ENCODE peak calls at places on chromosomes 3 and 15, in ten cellular contexts. K is pancreas, N is esophagus muscularis mucosa, A is kidney epithelial cell, R is spleen, U is lung, V is fibroblast of lung, W is RWPE2, Z is adrenal gland, L is AG04449. G is an unnamed sample.

GRCh38 chr15:85763157-85763556 is 31.6 kb downstream of the KLHL25 start:
- DNase-seq in K (no peak), L (no peak), V (no peak), U (no peak), Z (no peak), W (no peak), A (no peak), N (no peak), R (no peak), G (no peak)

GRCh38 chr3:45962033-45962432 is 18.8 kb downstream of the CXCR6 start:
- DNase-seq in Z (no peak), L (no peak), W (no peak), V (no peak), U (no peak), A (no peak), N (no peak), R (peak), K (no peak), G (no peak)

GRCh38 chr15:56208641-56209155 is 35.0 kb downstream of the RFX7 start:
- DNase-seq in N (no peak), V (peak), A (no peak), W (no peak), U (no peak), L (no peak), Z (no peak), R (no peak), K (no peak), G (no peak)

GRCh38 chr3:112101946-112102345 is 15.8 kb downstream of the C3orf52 start:
- DNase-seq in L (peak), Z (no peak), W (no peak), N (no peak), A (peak), R (no peak), U (no peak), V (peak), K (no peak), G (no peak)

GRCh38 chr3:150384517-150385212 is 23.4 kb upstream of the TSC22D2 start:
- DNase-seq in V (peak), L (no peak), U (peak), A (peak), N (no peak), Z (peak), K (no peak), W (no peak), R (peak), G (no peak)

GRCh38 chr3:60917136-60917535 is 334.1 kb downstream of the FHIT start:
- DNase-seq in K (peak), V (no peak), N (no peak), W (no peak), U (no peak), R (no peak), A (no peak), Z (peak), L (no peak), G (no peak)

GRCh38 chr15:61036121-61036520 is 193.0 kb downstream of the RORA start:
- DNase-seq in L (no peak), A (no peak), W (no peak), U (no peak), Z (no peak), V (no peak), K (no peak), N (no peak), R (no peak), G (no peak)

GRCh38 chr3:150005243-150006102 is 34.8 kb upstream of the PFN2 start:
- DNase-seq in R (no peak), V (peak), A (peak), U (no peak), K (no peak), L (no peak), W (no peak), Z (no peak), N (no peak), G (no peak)

GRCh38 chr15:44736261-44736765 is at the start of gene TRIM69:
- DNase-seq in U (no peak), K (no peak), L (no peak), V (no peak), R (no peak), Z (no peak), W (no peak), N (no peak), A (no peak), G (no peak)

GRCh38 chr3:77323616-77324015 is 283.7 kb downstream of the ROBO2 start:
- DNase-seq in N (no peak), R (no peak), Z (no peak), A (no peak), U (no peak), W (no peak), L (no peak), K (no peak), V (no peak), G (no peak)

GRCh38 chr3:160756907-160757623 is 1.0 kb downstream of the PPM1L start:
- DNase-seq in W (no peak), A (no peak), L (no peak), R (peak), N (no peak), V (no peak), U (no peak), K (peak), Z (peak), G (no peak)

GRCh38 chr3:175916151-175916946 is 1057.2 kb downstream of the NAALADL2 start:
- DNase-seq in W (no peak), N (no peak), A (no peak), R (no peak), K (no peak), U (no peak), Z (no peak), L (no peak), V (no peak), G (no peak)

GRCh38 chr15:77533530-77533929 is 99.2 kb downstream of the LINGO1 start:
- DNase-seq in N (no peak), R (no peak), Z (no peak), W (peak), A (no peak), V (no peak), L (no peak), K (peak), U (no peak), G (no peak)

GRCh38 chr15:69311319-69311721 is 12.6 kb downstream of the PAQR5 start:
- DNase-seq in Z (peak), W (peak), L (no peak), R (no peak), A (no peak), V (peak), U (no peak), N (no peak), K (no peak), G (no peak)

GRCh38 chr15:78763796-78764241 is 47.4 kb downstream of the ADAMTS7 start:
- DNase-seq in K (peak), L (no peak), W (peak), A (no peak), V (no peak), U (no peak), R (peak), N (no peak), Z (no peak), G (no peak)

GRCh38 chr3:12898980-12899755 is 57.8 kb upstream of the RPL32 start:
- DNase-seq in Z (no peak), U (no peak), R (peak), K (no peak), N (no peak), W (no peak), V (no peak), A (no peak), L (no peak), G (no peak)

GRCh38 chr15:78427985-78428384 is 10.0 kb upstream of the IREB2 start:
- DNase-seq in N (no peak), U (no peak), L (no peak), V (no peak), K (no peak), A (no peak), W (peak), R (no peak), Z (no peak), G (no peak)

GRCh38 chr3:141656771-141657170 is 81.3 kb upstream of the RNF7 start:
- DNase-seq in A (no peak), V (peak), R (no peak), N (peak), W (no peak), U (no peak), Z (no peak), K (no peak), L (peak), G (no peak)

GRCh38 chr3:45110185-45110833 is 35.9 kb downstream of the CDCP1 start:
- DNase-seq in V (no peak), W (no peak), A (no peak), N (no peak), U (no peak), Z (no peak), K (no peak), R (peak), L (no peak), G (no peak)

GRCh38 chr3:25783661-25784512 is 644 bp upstream of the NGLY1 start:
- DNase-seq in Z (peak), K (no peak), V (peak), U (peak), R (peak), W (peak), L (no peak), A (no peak), N (no peak), G (no peak)

GRCh38 chr3:177249203-177249602 is 51.9 kb upstream of the TBL1XR1 start:
- DNase-seq in W (no peak), R (no peak), V (no peak), U (no peak), N (peak), L (no peak), Z (no peak), A (no peak), K (no peak), G (peak)

GRCh38 chr3:16103472-16103871 is 71.0 kb upstream of the GALNT15 start:
- DNase-seq in W (no peak), Z (no peak), R (no peak), L (peak), K (no peak), V (peak), A (no peak), U (no peak), N (no peak), G (no peak)

GRCh38 chr3:136612512-136612911 is 139.7 kb downstream of the STAG1 start:
- DNase-seq in N (no peak), A (peak), K (no peak), V (peak), U (no peak), W (no peak), L (no peak), R (no peak), Z (no peak), G (no peak)

GRCh38 chr3:124883191-124883747 is 3.9 kb downstream of the ITGB5 start:
- DNase-seq in V (no peak), W (no peak), R (no peak), N (no peak), A (no peak), Z (no peak), K (no peak), L (no peak), U (no peak), G (no peak)

GRCh38 chr15:69117431-69117841 is 43.0 kb upstream of the GLCE start:
- DNase-seq in R (no peak), N (no peak), V (no peak), K (no peak), U (no peak), W (no peak), A (no peak), Z (no peak), L (no peak), G (no peak)

GRCh38 chr3:36447063-36447462 is 66.8 kb downstream of the STAC start:
- DNase-seq in V (no peak), A (no peak), Z (no peak), L (no peak), K (no peak), U (no peak), W (no peak), R (no peak), N (no peak), G (no peak)

GRCh38 chr3:159257954-159258353 is 456.1 kb downstream of the MFSD1 start:
- DNase-seq in L (no peak), V (no peak), W (no peak), K (no peak), U (no peak), N (no peak), A (no peak), R (no peak), Z (no peak), G (no peak)

GRCh38 chr3:159265705-159266104 is 463.9 kb downstream of the MFSD1 start:
- DNase-seq in A (no peak), R (no peak), K (no peak), W (no peak), U (no peak), Z (no peak), V (peak), N (no peak), L (no peak), G (no peak)

GRCh38 chr3:159263750-159264561 is 462.1 kb downstream of the MFSD1 start:
- DNase-seq in U (no peak), Z (peak), N (no peak), R (no peak), V (peak), A (no peak), K (no peak), L (no peak), W (no peak), G (no peak)

GRCh38 chr3:159260049-159260662 is 458.3 kb downstream of the MFSD1 start:
- DNase-seq in U (peak), V (peak), N (no peak), L (peak), W (no peak), A (peak), Z (peak), R (no peak), K (no peak), G (no peak)
- TF ChIP-seq CTCF in U (peak), V (peak), N (peak), L (peak), W (peak), A (peak), Z (peak), R (peak), K (peak), G (peak)

GRCh38 chr3:40240921-40241320 is 68.6 kb upstream of the EIF1B start:
- DNase-seq in W (no peak), A (no peak), V (no peak), K (no peak), L (no peak), U (no peak), Z (no peak), N (no peak), R (no peak), G (no peak)

GRCh38 chr3:40237159-40237558 is 72.3 kb upstream of the EIF1B start:
- DNase-seq in N (no peak), R (no peak), L (no peak), A (no peak), K (no peak), V (no peak), W (no peak), Z (no peak), U (no peak), G (no peak)

GRCh38 chr3:40242638-40243037 is 66.9 kb upstream of the EIF1B start:
- DNase-seq in L (no peak), V (no peak), Z (no peak), K (no peak), A (no peak), W (no peak), U (no peak), N (no peak), R (no peak), G (no peak)

GRCh38 chr3:40243056-40243455 is 66.5 kb upstream of the EIF1B start:
- DNase-seq in A (no peak), V (no peak), U (no peak), W (no peak), N (no peak), Z (no peak), L (no peak), R (no peak), K (no peak), G (no peak)

DNA sequence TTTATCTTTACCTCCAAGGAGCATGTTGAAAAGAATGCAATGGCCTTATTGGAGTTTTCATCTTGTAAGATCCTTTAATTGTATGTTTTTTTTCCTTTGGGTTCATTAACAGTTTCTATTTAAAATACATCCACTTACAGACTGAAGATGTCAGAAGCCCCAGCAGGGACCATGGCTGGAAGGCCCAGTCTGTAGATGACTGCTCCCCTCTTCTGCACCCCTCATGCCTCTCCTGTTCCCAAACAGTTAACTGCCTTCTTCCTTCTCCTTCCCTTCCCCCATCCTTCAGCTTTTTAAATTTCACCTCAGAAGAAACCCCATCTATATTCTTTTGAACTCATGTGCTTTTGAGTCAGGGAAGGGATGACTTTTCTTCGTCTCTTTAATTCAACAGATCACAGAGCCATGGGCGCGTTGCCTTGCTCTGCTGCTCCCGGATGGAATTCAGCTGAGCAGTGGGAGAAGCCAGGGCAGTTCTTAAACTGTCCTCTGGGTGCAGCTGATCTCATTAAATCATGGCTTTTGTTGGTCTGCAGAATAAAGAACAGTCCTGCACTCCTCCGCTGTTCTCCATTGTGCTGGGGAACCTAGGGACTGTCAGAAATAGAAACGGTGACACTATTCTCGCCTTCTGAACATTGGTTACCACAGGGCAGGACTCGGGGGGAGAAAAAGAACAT is 71.5 kb upstream of the EIF1B start:
- DNase-seq in L (no peak), A (no peak), R (no peak), V (peak), K (no peak), U (no peak), W (no peak), Z (peak), N (no peak), G (no peak)
- TF ChIP-seq CTCF in L (peak), A (peak), R (no peak), V (no peak), K (no peak), U (no peak), W (no peak), Z (peak), N (no peak), G (peak)

DNA sequence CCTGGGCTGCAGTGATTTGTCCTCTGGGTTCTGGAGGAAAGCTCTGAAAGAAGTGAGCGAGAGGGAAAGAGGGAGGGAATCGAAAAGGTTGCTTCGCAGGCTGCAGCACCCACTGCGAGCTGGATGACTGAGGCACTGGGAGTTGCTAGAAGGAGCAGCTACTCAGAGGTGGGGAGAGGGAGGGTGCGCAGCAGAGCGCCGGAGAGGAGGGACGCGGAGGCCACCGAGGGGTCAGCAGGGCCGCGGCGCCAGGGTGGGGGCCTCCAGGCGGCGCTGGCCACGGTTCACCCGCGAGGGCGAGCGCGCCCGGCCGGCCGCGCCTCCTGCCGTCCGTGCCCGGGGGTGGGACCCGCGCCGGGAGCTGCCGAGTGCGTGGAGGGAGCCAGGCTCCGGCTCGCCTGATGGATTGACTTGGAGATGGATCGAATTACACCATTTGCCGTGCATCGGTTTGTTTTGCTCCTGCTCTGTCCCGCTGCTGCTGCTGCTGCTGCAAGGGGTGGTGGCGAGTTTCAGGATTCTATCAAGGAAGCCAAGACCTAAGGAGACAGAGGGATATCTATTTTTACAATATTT is at the start of gene SEMA6D:
- DNase-seq in U (peak), Z (peak), A (peak), N (no peak), K (peak), V (peak), W (peak), R (peak), L (peak), G (peak)
- TF ChIP-seq CTCF in U (peak), Z (peak), A (peak), N (peak), K (no peak), V (peak), W (peak), R (no peak), L (peak), G (peak)

DNA sequence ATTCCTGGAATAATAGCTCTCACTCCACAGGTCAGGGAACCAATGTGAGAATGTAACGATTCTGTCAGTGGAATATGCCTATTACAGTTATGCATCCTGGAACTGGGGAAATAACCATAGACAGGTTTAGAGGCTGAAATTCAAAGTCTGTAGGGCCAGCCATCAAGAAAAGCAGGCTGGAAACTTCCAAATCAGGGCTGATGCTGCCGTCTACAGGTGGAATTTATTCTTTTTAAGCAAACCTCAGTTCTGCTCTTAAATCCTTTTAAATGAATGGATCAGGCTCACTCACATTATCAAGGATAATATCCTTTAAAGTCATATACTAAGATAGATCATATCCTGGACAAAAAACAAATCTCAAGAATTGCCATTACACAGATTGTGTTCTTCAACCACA is 699.8 kb downstream of the NR2F2 start:
- DNase-seq in U (no peak), L (no peak), R (no peak), W (no peak), N (no peak), A (no peak), K (no peak), Z (no peak), V (no peak), G (no peak)
- TF ChIP-seq CTCF in U (no peak), L (no peak), R (no peak), W (no peak), N (no peak), A (no peak), K (no peak), Z (no peak), V (no peak), G (no peak)

DNA sequence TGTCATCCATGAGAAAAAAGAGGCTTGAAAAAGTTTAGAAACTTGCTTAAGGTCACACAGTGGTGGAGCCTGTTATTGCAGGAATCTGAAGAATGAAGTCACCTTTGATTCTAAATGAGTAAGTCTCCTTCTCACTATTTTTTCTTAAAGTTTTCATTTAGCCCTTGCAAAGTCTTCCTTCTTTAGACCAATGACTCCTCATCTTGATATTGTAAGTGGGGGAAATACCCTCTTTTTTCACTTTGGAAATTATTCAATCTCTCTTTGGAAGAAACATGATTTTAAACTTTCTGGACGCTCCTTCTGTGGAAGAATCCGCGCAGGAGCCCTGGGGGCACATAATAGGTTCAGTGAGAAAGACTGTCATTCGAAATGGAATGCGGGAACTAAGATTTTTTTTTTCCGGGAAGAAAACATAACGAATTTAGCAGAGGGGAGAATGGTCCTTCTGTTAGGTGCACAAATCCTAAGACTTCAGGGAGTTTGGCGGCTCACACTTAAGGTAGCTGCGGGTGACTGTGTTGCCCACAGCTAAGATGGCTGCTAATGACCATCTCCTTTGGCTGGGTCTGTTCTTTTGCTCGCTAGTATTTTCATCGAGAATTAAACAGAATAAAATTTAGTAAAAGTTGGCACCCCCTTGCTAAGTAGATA is 614 bp upstream of the SLMAP start:
- DNase-seq in U (no peak), K (no peak), W (no peak), A (peak), V (peak), Z (peak), L (no peak), N (no peak), R (peak), G (no peak)
- TF ChIP-seq CTCF in U (no peak), K (no peak), W (peak), A (peak), V (peak), Z (peak), L (no peak), N (no peak), R (no peak), G (no peak)

GRCh38 chr3:57982561-57983243 is 25.5 kb upstream of the FLNB start:
- DNase-seq in K (no peak), Z (peak), L (no peak), W (no peak), N (no peak), A (no peak), R (no peak), V (no peak), U (no peak), G (no peak)
- TF ChIP-seq CTCF in K (no peak), Z (no peak), L (no peak), W (no peak), N (no peak), A (no peak), R (no peak), V (no peak), U (no peak), G (no peak)